ENCODE peak calls at places on chromosome 6, in four cellular contexts. D is HCT116, T is K562, S is SK-N-SH. B is an unnamed sample.
A peak's percentile ranks its signal among the peaks of the same experiment; 100 is the strongest.

GRCh38 chr6:24431045-24431451 is 28.3 kb downstream of the MRS2 start:
- DNase-seq in D (peak; percentile 38), T (peak; percentile 68), S (peak; percentile 66), B (peak; percentile 65)

GRCh38 chr6:102015431-102015830 is 621.9 kb downstream of the GRIK2 start:
- DNase-seq in T (no peak), D (no peak), S (no peak), B (no peak)

GRCh38 chr6:85126448-85127178 is 323.3 kb upstream of the NT5E start:
- DNase-seq in T (peak; percentile 39), S (peak; percentile 31), D (peak; percentile 47), B (peak; percentile 52)

GRCh38 chr6:166774292-166774691 is 147.2 kb upstream of the RPS6KA2 start:
- DNase-seq in T (no peak), D (no peak), S (no peak), B (no peak)

GRCh38 chr6:47308674-47309325 is 905 bp downstream of the TNFRSF21 start:
- DNase-seq in D (no peak), T (peak; percentile 29), S (peak; percentile 71), B (no peak)

GRCh38 chr6:7561153-7561964 is 19.9 kb downstream of the DSP start:
- DNase-seq in T (peak; percentile 59), S (no peak), D (no peak), B (peak; percentile 100)

GRCh38 chr6:107066697-107067659 is 39.0 kb downstream of the MTRES1 start:
- DNase-seq in T (no peak), D (no peak), S (no peak), B (no peak)

GRCh38 chr6:154157082-154157481 is 118.0 kb downstream of the OPRM1 start:
- DNase-seq in T (no peak), D (no peak), S (no peak), B (no peak)

GRCh38 chr6:137265574-137265973 is 46.4 kb upstream of the IFNGR1 start:
- DNase-seq in T (no peak), S (no peak), D (no peak), B (no peak)

GRCh38 chr6:73073238-73073637 is 152.1 kb downstream of the KHDC1L start:
- DNase-seq in T (no peak), D (no peak), S (no peak), B (peak; percentile 8)

GRCh38 chr6:141610741-141611140 is 522.0 kb upstream of the GJE1 start:
- DNase-seq in D (peak; percentile 10), T (no peak), S (no peak), B (peak; percentile 7)

GRCh38 chr6:164628302-164628931 is 681.0 kb downstream of the C6orf118 start:
- DNase-seq in S (no peak), T (no peak), D (no peak), B (no peak)

GRCh38 chr6:125149256-125150144 is 4.1 kb upstream of the TPD52L1 start:
- DNase-seq in S (no peak), D (no peak), T (no peak), B (no peak)

GRCh38 chr6:40185486-40185885 is 251.2 kb upstream of the MOCS1 start:
- DNase-seq in D (no peak), S (no peak), T (no peak), B (no peak)

GRCh38 chr6:122180132-122180531 is 219.3 kb upstream of the HSF2 start:
- DNase-seq in T (no peak), S (no peak), D (no peak), B (no peak)

GRCh38 chr6:105810105-105810921 is 275.8 kb upstream of the PRDM1 start:
- DNase-seq in D (peak; percentile 35), S (no peak), T (peak; percentile 84), B (no peak)

GRCh38 chr6:99993533-99994251 is at the start of gene MCHR2:
- DNase-seq in S (no peak), D (no peak), T (no peak), B (no peak)

GRCh38 chr6:130202782-130203181 is 20.0 kb downstream of the SAMD3 start:
- DNase-seq in D (no peak), S (no peak), T (peak; percentile 36), B (no peak)

GRCh38 chr6:39192736-39193135 is 36.5 kb downstream of the KCNK5 start:
- DNase-seq in S (no peak), T (no peak), D (no peak), B (no peak)

GRCh38 chr6:85168146-85168545 is 281.7 kb upstream of the NT5E start:
- DNase-seq in T (no peak), D (no peak), S (no peak), B (no peak)

GRCh38 chr6:170003027-170003426 is 251.6 kb downstream of the ERMARD start:
- DNase-seq in D (no peak), T (peak; percentile 32), S (no peak), B (no peak)

GRCh38 chr6:21756487-21756886 is 162.9 kb downstream of the SOX4 start:
- DNase-seq in T (no peak), D (no peak), S (no peak), B (no peak)

GRCh38 chr6:21754891-21755290 is 161.3 kb downstream of the SOX4 start:
- DNase-seq in S (no peak), D (peak; percentile 69), T (no peak), B (no peak)

GRCh38 chr6:21752054-21752811 is 158.7 kb downstream of the SOX4 start:
- DNase-seq in T (no peak), S (no peak), D (no peak), B (no peak)

GRCh38 chr6:21751608-21752007 is 158.1 kb downstream of the SOX4 start:
- DNase-seq in T (no peak), S (no peak), D (no peak), B (no peak)

DNA sequence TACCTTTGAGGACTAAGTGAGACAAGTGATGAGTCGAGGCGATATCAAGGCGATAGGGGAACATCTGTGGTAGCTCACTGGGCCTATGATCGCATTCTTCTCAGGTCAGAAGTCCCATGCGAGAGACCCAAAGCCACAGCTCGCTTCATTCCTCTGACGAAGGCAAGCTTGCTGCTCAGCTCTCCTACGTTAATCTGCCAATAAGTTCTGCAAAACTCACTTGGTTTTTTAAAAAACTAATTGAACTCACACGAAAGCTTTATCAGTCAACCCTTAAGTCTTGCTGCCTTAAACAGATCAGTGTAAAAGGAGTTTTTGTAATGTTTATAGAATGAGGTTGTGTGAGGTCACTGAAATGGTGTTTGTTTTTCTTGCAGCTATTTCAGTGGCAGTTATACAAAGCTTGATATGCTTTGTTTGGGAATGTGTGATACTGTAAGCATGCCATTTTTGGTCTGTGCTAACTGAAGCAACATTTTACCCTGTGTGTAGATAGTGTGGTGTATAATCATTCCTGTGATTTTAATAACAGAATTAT is 160.1 kb downstream of the SOX4 start:
- DNase-seq in S (no peak), T (no peak), D (no peak), B (no peak)
- TF ChIP-seq ELF1 in S (no peak), T (no peak), D (no peak), B (no peak)

GRCh38 chr6:63355632-63356031 is 35.8 kb upstream of the LGSN start:
- DNase-seq in S (no peak), T (no peak), D (no peak), B (no peak)

GRCh38 chr6:63349401-63349800 is 29.6 kb upstream of the LGSN start:
- DNase-seq in T (no peak), D (no peak), S (no peak), B (no peak)

GRCh38 chr6:63353282-63353630 is 33.5 kb upstream of the LGSN start:
- DNase-seq in D (no peak), T (no peak), S (no peak), B (no peak)

GRCh38 chr6:63351995-63352586 is 32.3 kb upstream of the LGSN start:
- DNase-seq in D (peak; percentile 33), T (no peak), S (no peak), B (peak; percentile 78)

DNA sequence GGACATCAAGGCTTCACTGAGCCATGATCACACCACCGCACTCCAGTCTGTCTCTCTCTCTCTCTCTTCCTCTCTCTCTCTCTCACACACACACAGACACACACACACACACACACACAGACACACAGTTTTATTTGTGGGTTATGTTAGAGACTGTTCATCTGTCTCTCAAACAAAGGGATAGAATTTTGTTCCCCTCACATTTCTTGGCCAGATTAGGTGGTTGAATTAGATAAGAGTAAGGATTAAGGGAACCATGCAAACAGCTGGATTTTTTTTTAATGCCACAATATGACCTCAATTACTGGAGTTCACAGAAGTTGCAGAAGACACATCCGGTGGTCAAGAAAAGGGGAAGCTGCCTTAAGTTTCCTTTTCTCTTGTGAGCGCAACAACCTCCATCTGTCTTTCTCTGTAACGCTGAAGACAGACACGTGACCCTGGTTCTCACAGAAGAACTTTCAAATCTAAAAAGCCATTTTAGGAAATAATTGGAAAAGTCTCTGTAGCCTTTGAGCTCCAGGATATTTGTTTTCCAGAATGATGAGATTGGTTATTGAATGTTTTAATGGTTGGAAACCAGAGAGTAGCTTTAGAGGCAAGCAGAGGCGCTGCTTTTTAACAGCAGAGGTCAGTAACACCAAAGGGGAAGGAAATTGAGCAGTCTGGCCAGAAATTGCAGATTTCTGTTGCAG is 33.0 kb upstream of the LGSN start:
- DNase-seq in T (no peak), S (peak; percentile 5), D (peak; percentile 36), B (peak; percentile 80)
- TF ChIP-seq ELF1 in T (no peak), S (no peak), D (no peak), B (no peak)

GRCh38 chr6:3280866-3281465 is 22.2 kb downstream of the PSMG4 start:
- DNase-seq in S (no peak), D (no peak), T (no peak), B (no peak)
- TF ChIP-seq ELF1 in S (no peak), D (no peak), T (no peak), B (no peak)

DNA sequence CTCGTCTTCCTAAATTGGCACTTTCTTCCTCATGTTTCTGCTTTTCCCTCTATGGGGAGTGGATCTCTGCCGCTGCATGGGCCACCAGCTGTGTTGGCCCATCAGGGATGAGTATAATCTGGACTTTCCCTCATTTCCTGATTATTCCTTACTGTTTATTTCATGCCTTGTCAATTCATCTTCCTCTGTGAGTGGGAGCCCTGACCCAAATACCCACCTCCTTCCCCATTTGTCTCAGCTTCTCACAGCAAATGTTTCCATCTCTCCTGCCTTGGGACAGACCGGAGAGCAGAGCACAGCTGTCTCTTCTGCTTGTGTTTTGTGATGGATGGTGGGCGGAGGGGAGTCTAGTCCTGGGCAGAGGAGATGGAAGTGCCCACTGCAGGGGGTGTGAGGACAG is 212.7 kb downstream of the UST start:
- DNase-seq in D (no peak), S (no peak), T (no peak), B (no peak)
- TF ChIP-seq ELF1 in D (no peak), S (no peak), T (no peak), B (no peak)

GRCh38 chr6:44942201-44942600 is 385.9 kb upstream of the RUNX2 start:
- DNase-seq in D (no peak), S (no peak), T (no peak), B (no peak)
- TF ChIP-seq ELF1 in D (no peak), S (no peak), T (no peak), B (no peak)